ENCODE peak calls at places on chromosomes 3 and 15, in seven cellular contexts. One of them, this sample, is unnamed.

GRCh38 chr15:80902298-80902801 is 87.3 kb downstream of the MESD start:
- DNase-seq in heart left ventricle: no peak
- DNase-seq in bronchial epithelial cell: no peak
- DNase-seq in ovary: peak; percentile 70
- DNase-seq in HAP-1: no peak
- DNase-seq in fibroblast of lung: no peak
- DNase-seq in left ventricle myocardium inferior: no peak
- DNase-seq in this sample: no peak

GRCh38 chr3:155352900-155353490 is 59.5 kb upstream of the STRIT1 start:
- DNase-seq in heart left ventricle: no peak
- DNase-seq in bronchial epithelial cell: peak; percentile 54
- DNase-seq in ovary: no peak
- DNase-seq in HAP-1: peak; percentile 81
- DNase-seq in fibroblast of lung: peak; percentile 57
- DNase-seq in left ventricle myocardium inferior: no peak
- DNase-seq in this sample: no peak

GRCh38 chr3:141385386-141386079 is 17.2 kb downstream of the ZBTB38 start:
- DNase-seq in heart left ventricle: no peak
- DNase-seq in bronchial epithelial cell: no peak
- DNase-seq in ovary: no peak
- DNase-seq in HAP-1: no peak
- DNase-seq in fibroblast of lung: peak; percentile 66
- DNase-seq in left ventricle myocardium inferior: no peak
- DNase-seq in this sample: no peak

GRCh38 chr15:69612112-69612511 is 159.5 kb downstream of the RPLP1 start:
- DNase-seq in heart left ventricle: peak; percentile 14
- DNase-seq in bronchial epithelial cell: no peak
- DNase-seq in ovary: no peak
- DNase-seq in HAP-1: no peak
- DNase-seq in fibroblast of lung: no peak
- DNase-seq in left ventricle myocardium inferior: peak; percentile 22
- DNase-seq in this sample: no peak

GRCh38 chr3:129023909-129024308 is 22.8 kb downstream of the EFCC1 start:
- DNase-seq in heart left ventricle: no peak
- DNase-seq in bronchial epithelial cell: peak; percentile 35
- DNase-seq in ovary: no peak
- DNase-seq in HAP-1: no peak
- DNase-seq in fibroblast of lung: peak; percentile 31
- DNase-seq in left ventricle myocardium inferior: no peak
- DNase-seq in this sample: no peak

GRCh38 chr3:59816312-59816711 is 766.5 kb upstream of the CFAP20DC start:
- DNase-seq in heart left ventricle: no peak
- DNase-seq in bronchial epithelial cell: peak; percentile 77
- DNase-seq in ovary: no peak
- DNase-seq in HAP-1: no peak
- DNase-seq in fibroblast of lung: no peak
- DNase-seq in left ventricle myocardium inferior: no peak
- DNase-seq in this sample: no peak

GRCh38 chr15:64521201-64521600 is 60.8 kb downstream of the ZNF609 start:
- DNase-seq in heart left ventricle: no peak
- DNase-seq in bronchial epithelial cell: peak; percentile 56
- DNase-seq in ovary: no peak
- DNase-seq in HAP-1: no peak
- DNase-seq in fibroblast of lung: no peak
- DNase-seq in left ventricle myocardium inferior: no peak
- DNase-seq in this sample: no peak

GRCh38 chr3:52452570-52453221 is 1.1 kb downstream of the TNNC1 start:
- DNase-seq in heart left ventricle: peak; percentile 87
- DNase-seq in bronchial epithelial cell: no peak
- DNase-seq in ovary: peak; percentile 30
- DNase-seq in HAP-1: no peak
- DNase-seq in fibroblast of lung: no peak
- DNase-seq in left ventricle myocardium inferior: peak; percentile 81
- DNase-seq in this sample: no peak

GRCh38 chr3:63967675-63968611 is 55.4 kb downstream of the PSMD6 start:
- DNase-seq in heart left ventricle: peak; percentile 18
- DNase-seq in bronchial epithelial cell: peak; percentile 39
- DNase-seq in ovary: peak; percentile 38
- DNase-seq in HAP-1: no peak
- DNase-seq in fibroblast of lung: peak; percentile 81
- DNase-seq in left ventricle myocardium inferior: peak; percentile 30
- DNase-seq in this sample: peak; percentile 89

GRCh38 chr3:29764059-29764458 is 483.2 kb downstream of the RBMS3 start:
- DNase-seq in heart left ventricle: no peak
- DNase-seq in bronchial epithelial cell: peak; percentile 46
- DNase-seq in ovary: no peak
- DNase-seq in HAP-1: no peak
- DNase-seq in fibroblast of lung: peak; percentile 86
- DNase-seq in left ventricle myocardium inferior: no peak
- DNase-seq in this sample: no peak

GRCh38 chr3:186511245-186511644 is 32.9 kb downstream of the CRYGS start:
- DNase-seq in heart left ventricle: no peak
- DNase-seq in bronchial epithelial cell: peak; percentile 28
- DNase-seq in ovary: no peak
- DNase-seq in HAP-1: no peak
- DNase-seq in fibroblast of lung: no peak
- DNase-seq in left ventricle myocardium inferior: no peak
- DNase-seq in this sample: no peak

GRCh38 chr3:195198424-195199346 is 72.3 kb downstream of the XXYLT1 start:
- DNase-seq in heart left ventricle: no peak
- DNase-seq in bronchial epithelial cell: no peak
- DNase-seq in ovary: no peak
- DNase-seq in HAP-1: no peak
- DNase-seq in fibroblast of lung: no peak
- DNase-seq in left ventricle myocardium inferior: no peak
- DNase-seq in this sample: no peak

GRCh38 chr3:32870373-32871091 is 52.7 kb downstream of the TRIM71 start:
- DNase-seq in heart left ventricle: no peak
- DNase-seq in bronchial epithelial cell: no peak
- DNase-seq in ovary: no peak
- DNase-seq in HAP-1: no peak
- DNase-seq in fibroblast of lung: no peak
- DNase-seq in left ventricle myocardium inferior: no peak
- DNase-seq in this sample: no peak

GRCh38 chr3:69865920-69866679 is 126.8 kb downstream of the MITF start:
- DNase-seq in heart left ventricle: peak; percentile 67
- DNase-seq in bronchial epithelial cell: peak; percentile 63
- DNase-seq in ovary: no peak
- DNase-seq in HAP-1: no peak
- DNase-seq in fibroblast of lung: peak; percentile 12
- DNase-seq in left ventricle myocardium inferior: peak; percentile 57
- DNase-seq in this sample: no peak

GRCh38 chr15:95051881-95052280 is 820.5 kb downstream of the MCTP2 start:
- DNase-seq in heart left ventricle: no peak
- DNase-seq in bronchial epithelial cell: no peak
- DNase-seq in ovary: no peak
- DNase-seq in HAP-1: no peak
- DNase-seq in fibroblast of lung: no peak
- DNase-seq in left ventricle myocardium inferior: no peak
- DNase-seq in this sample: no peak

GRCh38 chr3:71245971-71246860 is 337.3 kb downstream of the FOXP1 start:
- DNase-seq in heart left ventricle: no peak
- DNase-seq in bronchial epithelial cell: no peak
- DNase-seq in ovary: peak; percentile 35
- DNase-seq in HAP-1: no peak
- DNase-seq in fibroblast of lung: no peak
- DNase-seq in left ventricle myocardium inferior: no peak
- DNase-seq in this sample: no peak

GRCh38 chr3:194346621-194347020 is 4.5 kb downstream of the CPN2 start:
- DNase-seq in heart left ventricle: no peak
- DNase-seq in bronchial epithelial cell: no peak
- DNase-seq in ovary: no peak
- DNase-seq in HAP-1: no peak
- DNase-seq in fibroblast of lung: no peak
- DNase-seq in left ventricle myocardium inferior: no peak
- DNase-seq in this sample: no peak

GRCh38 chr3:90080988-90081387 is 973.6 kb downstream of the EPHA3 start:
- DNase-seq in heart left ventricle: no peak
- DNase-seq in bronchial epithelial cell: peak; percentile 23
- DNase-seq in ovary: no peak
- DNase-seq in HAP-1: peak; percentile 53
- DNase-seq in fibroblast of lung: no peak
- DNase-seq in left ventricle myocardium inferior: no peak
- DNase-seq in this sample: no peak

GRCh38 chr3:178504128-178504527 is 32.1 kb upstream of the KCNMB2 start:
- DNase-seq in heart left ventricle: no peak
- DNase-seq in bronchial epithelial cell: no peak
- DNase-seq in ovary: no peak
- DNase-seq in HAP-1: no peak
- DNase-seq in fibroblast of lung: no peak
- DNase-seq in left ventricle myocardium inferior: no peak
- DNase-seq in this sample: no peak

GRCh38 chr15:81015595-81016252 is 15.0 kb downstream of the TLNRD1 start:
- DNase-seq in heart left ventricle: no peak
- DNase-seq in bronchial epithelial cell: no peak
- DNase-seq in ovary: no peak
- DNase-seq in HAP-1: no peak
- DNase-seq in fibroblast of lung: no peak
- DNase-seq in left ventricle myocardium inferior: no peak
- DNase-seq in this sample: peak; percentile 17

GRCh38 chr3:95319921-95320494 is 1257.1 kb downstream of the NSUN3 start:
- DNase-seq in heart left ventricle: no peak
- DNase-seq in bronchial epithelial cell: peak; percentile 0
- DNase-seq in ovary: no peak
- DNase-seq in HAP-1: peak; percentile 48
- DNase-seq in fibroblast of lung: no peak
- DNase-seq in left ventricle myocardium inferior: no peak
- DNase-seq in this sample: no peak

GRCh38 chr3:197466586-197467399 is 89.0 kb downstream of the BDH1 start:
- DNase-seq in heart left ventricle: no peak
- DNase-seq in bronchial epithelial cell: peak; percentile 54
- DNase-seq in ovary: no peak
- DNase-seq in HAP-1: no peak
- DNase-seq in fibroblast of lung: peak; percentile 71
- DNase-seq in left ventricle myocardium inferior: no peak
- DNase-seq in this sample: peak; percentile 78

GRCh38 chr3:71425491-71426071 is 157.9 kb downstream of the FOXP1 start:
- DNase-seq in heart left ventricle: no peak
- DNase-seq in bronchial epithelial cell: peak; percentile 74
- DNase-seq in ovary: no peak
- DNase-seq in HAP-1: no peak
- DNase-seq in fibroblast of lung: peak; percentile 81
- DNase-seq in left ventricle myocardium inferior: no peak
- DNase-seq in this sample: no peak

GRCh38 chr3:138629526-138629925 is 21.0 kb downstream of the FAIM start:
- DNase-seq in heart left ventricle: no peak
- DNase-seq in bronchial epithelial cell: peak; percentile 75
- DNase-seq in ovary: no peak
- DNase-seq in HAP-1: no peak
- DNase-seq in fibroblast of lung: no peak
- DNase-seq in left ventricle myocardium inferior: no peak
- DNase-seq in this sample: no peak

GRCh38 chr15:83206971-83207621 is 527 bp downstream of the HDGFL3 start:
- DNase-seq in heart left ventricle: peak; percentile 40
- DNase-seq in bronchial epithelial cell: no peak
- DNase-seq in ovary: peak; percentile 68
- DNase-seq in HAP-1: no peak
- DNase-seq in fibroblast of lung: peak; percentile 32
- DNase-seq in left ventricle myocardium inferior: peak; percentile 40
- DNase-seq in this sample: peak; percentile 49

GRCh38 chr15:99305761-99306505 is 54.7 kb downstream of the LRRC28 start:
- DNase-seq in heart left ventricle: peak; percentile 60
- DNase-seq in bronchial epithelial cell: peak; percentile 89
- DNase-seq in ovary: peak; percentile 54
- DNase-seq in HAP-1: peak; percentile 93
- DNase-seq in fibroblast of lung: peak; percentile 92
- DNase-seq in left ventricle myocardium inferior: peak; percentile 59
- DNase-seq in this sample: peak; percentile 64

GRCh38 chr15:99307735-99308134 is 56.5 kb downstream of the LRRC28 start:
- DNase-seq in heart left ventricle: no peak
- DNase-seq in bronchial epithelial cell: peak; percentile 7
- DNase-seq in ovary: no peak
- DNase-seq in HAP-1: no peak
- DNase-seq in fibroblast of lung: peak; percentile 33
- DNase-seq in left ventricle myocardium inferior: no peak
- DNase-seq in this sample: no peak

GRCh38 chr15:99303881-99304280 is 52.6 kb downstream of the LRRC28 start:
- DNase-seq in heart left ventricle: no peak
- DNase-seq in bronchial epithelial cell: no peak
- DNase-seq in ovary: no peak
- DNase-seq in HAP-1: peak; percentile 25
- DNase-seq in fibroblast of lung: peak; percentile 26
- DNase-seq in left ventricle myocardium inferior: no peak
- DNase-seq in this sample: no peak

GRCh38 chr15:99310745-99311144 is 59.5 kb downstream of the LRRC28 start:
- DNase-seq in heart left ventricle: no peak
- DNase-seq in bronchial epithelial cell: no peak
- DNase-seq in ovary: no peak
- DNase-seq in HAP-1: no peak
- DNase-seq in fibroblast of lung: no peak
- DNase-seq in left ventricle myocardium inferior: no peak
- DNase-seq in this sample: no peak

GRCh38 chr15:99306694-99307338 is 55.5 kb downstream of the LRRC28 start:
- DNase-seq in heart left ventricle: peak; percentile 38
- DNase-seq in bronchial epithelial cell: peak; percentile 25
- DNase-seq in ovary: no peak
- DNase-seq in HAP-1: peak; percentile 84
- DNase-seq in fibroblast of lung: peak; percentile 15
- DNase-seq in left ventricle myocardium inferior: no peak
- DNase-seq in this sample: peak; percentile 72
- H3K4me3 ChIP-seq in heart left ventricle: no peak overlapping the region
- H3K4me3 ChIP-seq in bronchial epithelial cell: no peak overlapping the region
- H3K4me3 ChIP-seq in ovary: no peak overlapping the region
- H3K4me3 ChIP-seq in HAP-1: peak overlapping the region; percentile 6
- H3K4me3 ChIP-seq in fibroblast of lung: no peak overlapping the region
- H3K4me3 ChIP-seq in left ventricle myocardium inferior: peak overlapping the region; percentile 51
- H3K4me3 ChIP-seq in this sample: peak overlapping the region; percentile 34

GRCh38 chr3:37991109-37991508 is 523 bp downstream of the VILL start:
- DNase-seq in heart left ventricle: no peak
- DNase-seq in bronchial epithelial cell: no peak
- DNase-seq in ovary: no peak
- DNase-seq in HAP-1: no peak
- DNase-seq in fibroblast of lung: no peak
- DNase-seq in left ventricle myocardium inferior: no peak
- DNase-seq in this sample: no peak
- H3K4me3 ChIP-seq in heart left ventricle: no peak overlapping the region
- H3K4me3 ChIP-seq in bronchial epithelial cell: peak overlapping the region; percentile 45
- H3K4me3 ChIP-seq in ovary: no peak overlapping the region
- H3K4me3 ChIP-seq in HAP-1: no peak overlapping the region
- H3K4me3 ChIP-seq in fibroblast of lung: no peak overlapping the region
- H3K4me3 ChIP-seq in left ventricle myocardium inferior: no peak overlapping the region
- H3K4me3 ChIP-seq in this sample: no peak overlapping the region

GRCh38 chr3:144142151-144142855 is 170.7 kb downstream of the DIPK2A start:
- DNase-seq in heart left ventricle: no peak
- DNase-seq in bronchial epithelial cell: peak; percentile 87
- DNase-seq in ovary: peak; percentile 29
- DNase-seq in HAP-1: no peak
- DNase-seq in fibroblast of lung: peak; percentile 85
- DNase-seq in left ventricle myocardium inferior: no peak
- DNase-seq in this sample: no peak
- H3K4me3 ChIP-seq in heart left ventricle: no peak overlapping the region
- H3K4me3 ChIP-seq in bronchial epithelial cell: no peak overlapping the region
- H3K4me3 ChIP-seq in ovary: no peak overlapping the region
- H3K4me3 ChIP-seq in HAP-1: no peak overlapping the region
- H3K4me3 ChIP-seq in fibroblast of lung: no peak overlapping the region
- H3K4me3 ChIP-seq in left ventricle myocardium inferior: no peak overlapping the region
- H3K4me3 ChIP-seq in this sample: no peak overlapping the region

GRCh38 chr15:47718474-47719440 is 1.5 kb downstream of the SEMA6D start:
- DNase-seq in heart left ventricle: peak; percentile 21
- DNase-seq in bronchial epithelial cell: no peak
- DNase-seq in ovary: peak; percentile 45
- DNase-seq in HAP-1: peak; percentile 19
- DNase-seq in fibroblast of lung: peak; percentile 59
- DNase-seq in left ventricle myocardium inferior: no peak
- DNase-seq in this sample: peak; percentile 37
- H3K4me3 ChIP-seq in heart left ventricle: peak overlapping the region; percentile 67
- H3K4me3 ChIP-seq in bronchial epithelial cell: peak overlapping the region; percentile 40
- H3K4me3 ChIP-seq in ovary: peak overlapping the region; percentile 69
- H3K4me3 ChIP-seq in HAP-1: peak overlapping the region; percentile 53
- H3K4me3 ChIP-seq in fibroblast of lung: peak overlapping the region; percentile 74
- H3K4me3 ChIP-seq in left ventricle myocardium inferior: peak overlapping the region; percentile 94
- H3K4me3 ChIP-seq in this sample: peak overlapping the region; percentile 74

This sample was measured in WERI-Rb-1.